ENCODE peak calls at places on chromosome 9, in seven cellular contexts. E, P, H, V, B, K and W are unnamed samples.

GRCh38 chr9:22158983-22159382 is 149.9 kb upstream of the CDKN2B start:
- DNase-seq in E (peak), P (no peak), H (peak), V (no peak), B (peak), K (no peak), W (no peak)

GRCh38 chr9:135281151-135281550 is 193.7 kb downstream of the OLFM1 start:
- DNase-seq in E (no peak), P (peak), H (no peak), V (no peak), B (no peak), K (no peak), W (no peak)

GRCh38 chr9:133892193-133892920 is 99.8 kb downstream of the VAV2 start:
- DNase-seq in E (no peak), P (no peak), H (no peak), V (no peak), B (no peak), K (no peak), W (no peak)

GRCh38 chr9:5186416-5187169 is 1.2 kb upstream of the INSL6 start:
- DNase-seq in E (peak), P (peak), H (peak), V (no peak), B (no peak), K (peak), W (peak)

GRCh38 chr9:72220589-72220988 is 71.3 kb downstream of the GDA start:
- DNase-seq in E (no peak), P (no peak), H (no peak), V (no peak), B (no peak), K (no peak), W (no peak)

GRCh38 chr9:88753691-88754367 is 218.9 kb downstream of the NXNL2 start:
- DNase-seq in E (no peak), P (no peak), H (no peak), V (no peak), B (no peak), K (no peak), W (no peak)

GRCh38 chr9:137055385-137056364 is 1.8 kb upstream of the ENTPD2 start:
- DNase-seq in E (peak), P (peak), H (peak), V (peak), B (no peak), K (no peak), W (no peak)

GRCh38 chr9:75907329-75907728 is 16.9 kb downstream of the PCSK5 start:
- DNase-seq in E (no peak), P (no peak), H (no peak), V (no peak), B (no peak), K (no peak), W (no peak)

GRCh38 chr9:81390802-81391456 is 298.4 kb downstream of the TLE1 start:
- DNase-seq in E (no peak), P (no peak), H (no peak), V (no peak), B (no peak), K (no peak), W (no peak)

GRCh38 chr9:83197611-83198010 is 134.7 kb upstream of the RASEF start:
- DNase-seq in E (no peak), P (no peak), H (no peak), V (no peak), B (no peak), K (no peak), W (no peak)

GRCh38 chr9:134420281-134420835 is 94.1 kb downstream of the RXRA start:
- DNase-seq in E (no peak), P (no peak), H (no peak), V (no peak), B (no peak), K (no peak), W (no peak)

GRCh38 chr9:71036501-71036900 is 84.9 kb downstream of the TRPM3 start:
- DNase-seq in E (no peak), P (no peak), H (no peak), V (no peak), B (no peak), K (peak), W (no peak)

GRCh38 chr9:117682955-117683710 is 21.1 kb upstream of the TLR4 start:
- DNase-seq in E (peak), P (no peak), H (no peak), V (no peak), B (no peak), K (no peak), W (no peak)

DNA sequence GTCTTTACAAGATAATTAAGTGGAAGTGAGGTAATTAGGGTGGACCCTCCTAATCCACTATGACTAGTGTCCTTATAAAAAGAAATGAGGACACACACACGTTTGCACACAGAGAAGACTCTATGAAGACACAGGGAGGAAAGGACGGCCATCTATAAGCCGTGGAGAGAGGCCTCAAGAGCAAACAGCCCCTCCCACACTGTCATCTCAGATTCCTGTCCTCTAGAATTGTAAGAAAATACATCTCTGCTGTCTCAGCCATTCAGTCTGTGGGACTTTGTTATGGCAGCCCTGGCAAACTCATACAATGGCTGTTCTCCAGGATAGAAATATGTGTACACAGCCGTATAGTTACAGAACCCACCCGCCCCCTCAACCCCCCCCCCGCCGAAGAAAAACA is 111.0 kb upstream of the ERCC6L2 start:
- DNase-seq in E (no peak), P (no peak), H (no peak), V (no peak), B (no peak), K (no peak), W (no peak)
- H3K27ac ChIP-seq in E (no peak), P (no peak), H (no peak), V (no peak), B (peak), K (no peak), W (no peak)

GRCh38 chr9:38018964-38019602 is 49.9 kb downstream of the SHB start:
- DNase-seq in E (peak), P (peak), H (no peak), V (peak), B (peak), K (peak), W (no peak)

GRCh38 chr9:38017149-38017884 is 51.7 kb downstream of the SHB start:
- DNase-seq in E (peak), P (peak), H (no peak), V (peak), B (peak), K (peak), W (no peak)

GRCh38 chr9:38017885-38018186 is 51.2 kb downstream of the SHB start:
- DNase-seq in E (peak), P (no peak), H (no peak), V (no peak), B (no peak), K (no peak), W (no peak)

GRCh38 chr9:38019731-38020130 is 49.3 kb downstream of the SHB start:
- DNase-seq in E (peak), P (no peak), H (no peak), V (no peak), B (no peak), K (no peak), W (no peak)

GRCh38 chr9:38018230-38018963 is 50.6 kb downstream of the SHB start:
- DNase-seq in E (peak), P (no peak), H (no peak), V (no peak), B (no peak), K (no peak), W (no peak)
- H3K27ac ChIP-seq in E (peak), P (peak), H (peak), V (peak), B (peak), K (peak), W (no peak)

GRCh38 chr9:123657099-123657498 is 272.8 kb downstream of the DENND1A start:
- DNase-seq in E (no peak), P (peak), H (no peak), V (no peak), B (no peak), K (no peak), W (no peak)

GRCh38 chr9:123659358-123659757 is 270.6 kb downstream of the DENND1A start:
- DNase-seq in E (no peak), P (no peak), H (no peak), V (no peak), B (no peak), K (no peak), W (no peak)

GRCh38 chr9:123657921-123658320 is 272.0 kb downstream of the DENND1A start:
- DNase-seq in E (no peak), P (no peak), H (no peak), V (no peak), B (no peak), K (no peak), W (no peak)

GRCh38 chr9:123660691-123661090 is 269.2 kb downstream of the DENND1A start:
- DNase-seq in E (no peak), P (no peak), H (no peak), V (no peak), B (no peak), K (no peak), W (no peak)

DNA sequence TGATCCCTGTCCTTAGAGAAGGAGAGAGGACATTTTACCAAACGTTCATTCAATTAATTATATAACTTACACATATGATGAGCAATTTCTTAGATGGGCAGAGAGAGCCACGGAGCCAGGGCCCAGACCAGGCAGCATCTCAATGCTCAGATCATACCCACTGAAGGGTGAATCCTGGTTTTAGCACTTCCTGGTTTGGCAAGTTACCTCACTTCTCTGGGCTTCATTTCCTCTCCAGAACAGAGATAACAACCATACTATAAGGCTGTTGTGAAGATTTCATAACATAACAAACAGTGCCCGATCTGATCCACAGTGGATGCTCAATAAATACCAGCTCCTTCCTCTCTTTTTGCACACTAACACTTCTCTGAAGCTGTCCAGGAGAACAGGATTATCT is 271.1 kb downstream of the DENND1A start:
- DNase-seq in E (no peak), P (no peak), H (no peak), V (no peak), B (no peak), K (no peak), W (no peak)
- H3K27ac ChIP-seq in E (no peak), P (no peak), H (no peak), V (no peak), B (no peak), K (no peak), W (no peak)

GRCh38 chr9:108913391-108913790 is 20.5 kb downstream of the ELP1 start:
- DNase-seq in E (peak), P (no peak), H (no peak), V (no peak), B (no peak), K (no peak), W (no peak)
- H3K27ac ChIP-seq in E (no peak), P (no peak), H (no peak), V (no peak), B (no peak), K (peak), W (no peak)

GRCh38 chr9:129981180-129981907 is 61.6 kb downstream of the FNBP1 start:
- DNase-seq in E (no peak), P (no peak), H (peak), V (peak), B (peak), K (no peak), W (no peak)
- H3K27ac ChIP-seq in E (no peak), P (no peak), H (peak), V (peak), B (no peak), K (no peak), W (no peak)

DNA sequence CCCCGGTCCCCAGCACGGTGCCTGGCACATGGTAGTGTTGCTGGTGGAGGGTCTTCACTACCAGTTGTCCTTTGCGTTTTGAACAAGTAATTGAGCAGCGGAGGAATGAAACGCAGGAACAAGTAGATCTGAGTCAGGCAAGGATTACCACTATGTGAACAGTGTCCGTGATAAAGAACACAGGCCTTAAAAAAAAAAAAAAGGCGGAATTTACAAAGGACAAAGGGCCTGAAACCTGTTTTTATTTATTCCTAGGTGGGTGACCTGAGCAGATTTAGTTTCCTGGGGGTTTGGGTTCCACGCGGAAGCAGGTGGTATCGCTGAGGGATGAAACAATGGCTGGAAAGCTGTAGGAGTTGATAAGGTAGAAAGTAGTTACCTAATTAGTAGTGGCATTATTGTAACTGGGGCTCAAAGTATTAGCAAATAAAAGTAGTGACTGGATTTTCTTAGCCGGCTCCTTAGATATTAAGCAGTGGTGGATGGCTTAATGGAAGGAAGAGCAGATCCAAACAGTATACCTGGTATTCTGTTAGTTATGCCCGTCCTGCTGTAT is 1.1 kb downstream of the RUSC2 start:
- DNase-seq in E (peak), P (peak), H (no peak), V (no peak), B (no peak), K (no peak), W (no peak)
- H3K27ac ChIP-seq in E (peak), P (no peak), H (peak), V (peak), B (peak), K (peak), W (no peak)